ENCODE peak calls at places on chromosome 15, in ten cellular contexts. T, D, N, I, X, J, P, S, W and K are unnamed samples. For H3K4me1, the result is how much of the 10 kb centered on the place peaks cover.

GRCh38 chr15:25486051-25486450 is 47.2 kb upstream of the UBE3A start:
- DNase-seq in J (no peak), W (no peak), X (no peak), D (no peak), I (no peak), P (no peak), S (no peak), T (no peak), N (no peak), K (no peak)

GRCh38 chr15:48603123-48603500 is 42.4 kb downstream of the FBN1 start:
- DNase-seq in J (no peak), X (no peak), P (no peak), S (no peak), W (no peak), I (peak), D (no peak), N (no peak), T (no peak), K (no peak)

GRCh38 chr15:73870700-73871408 is 2.5 kb upstream of the TBC1D21 start:
- DNase-seq in P (no peak), S (peak), X (no peak), T (no peak), W (no peak), I (no peak), J (no peak), D (no peak), N (no peak), K (no peak)

GRCh38 chr15:41930221-41930866 is 36.5 kb upstream of the SPTBN5 start:
- DNase-seq in W (no peak), S (peak), P (no peak), N (no peak), I (no peak), J (no peak), D (no peak), T (peak), X (no peak), K (peak)

GRCh38 chr15:48458876-48459275 is 127.6 kb downstream of the DUT start:
- DNase-seq in J (no peak), P (no peak), W (no peak), I (no peak), T (no peak), X (no peak), D (no peak), N (no peak), S (no peak), K (no peak)

GRCh38 chr15:51368751-51369450 is 27.4 kb downstream of the GLDN start:
- DNase-seq in J (no peak), N (no peak), I (no peak), T (no peak), P (no peak), S (no peak), W (no peak), X (no peak), D (no peak), K (no peak)

GRCh38 chr15:31464216-31465082 is 137.8 kb downstream of the KLF13 start:
- DNase-seq in P (no peak), S (peak), I (no peak), J (no peak), T (peak), X (no peak), D (no peak), N (no peak), W (no peak), K (no peak)

GRCh38 chr15:81418891-81419290 is 44.9 kb upstream of the TMC3 start:
- DNase-seq in J (no peak), I (peak), X (no peak), S (no peak), D (no peak), P (no peak), T (no peak), N (no peak), W (no peak), K (peak)

GRCh38 chr15:45094358-45094730 is 19.6 kb downstream of the DUOX2 start:
- DNase-seq in J (peak), N (no peak), W (no peak), D (no peak), X (no peak), I (no peak), T (peak), S (no peak), P (no peak), K (no peak)

GRCh38 chr15:40333922-40334492 is 6.7 kb downstream of the CCDC9B start:
- DNase-seq in X (no peak), I (no peak), J (peak), N (no peak), T (peak), P (no peak), W (no peak), S (peak), D (no peak), K (peak)
- H3K4me1 ChIP-seq in X (half or more), I (under half), J (under half), N (under half), T (under half), P (under half), W (under half), S (under half), D (under half), K (half or more)

GRCh38 chr15:63446260-63446659 is 58.1 kb upstream of the USP3 start:
- DNase-seq in I (no peak), J (no peak), S (no peak), P (no peak), X (no peak), T (no peak), N (no peak), W (peak), D (no peak), K (no peak)

GRCh38 chr15:63449711-63450110 is 54.7 kb upstream of the USP3 start:
- DNase-seq in D (no peak), P (no peak), I (peak), N (no peak), X (no peak), J (no peak), T (no peak), S (no peak), W (no peak), K (no peak)

GRCh38 chr15:63447277-63447676 is 57.1 kb upstream of the USP3 start:
- DNase-seq in T (no peak), W (no peak), N (no peak), S (no peak), D (no peak), I (no peak), P (no peak), J (no peak), X (no peak), K (peak)

GRCh38 chr15:63450884-63451225 is 53.5 kb upstream of the USP3 start:
- DNase-seq in N (no peak), D (no peak), X (no peak), T (no peak), I (no peak), J (no peak), P (no peak), W (no peak), S (no peak), K (no peak)

DNA sequence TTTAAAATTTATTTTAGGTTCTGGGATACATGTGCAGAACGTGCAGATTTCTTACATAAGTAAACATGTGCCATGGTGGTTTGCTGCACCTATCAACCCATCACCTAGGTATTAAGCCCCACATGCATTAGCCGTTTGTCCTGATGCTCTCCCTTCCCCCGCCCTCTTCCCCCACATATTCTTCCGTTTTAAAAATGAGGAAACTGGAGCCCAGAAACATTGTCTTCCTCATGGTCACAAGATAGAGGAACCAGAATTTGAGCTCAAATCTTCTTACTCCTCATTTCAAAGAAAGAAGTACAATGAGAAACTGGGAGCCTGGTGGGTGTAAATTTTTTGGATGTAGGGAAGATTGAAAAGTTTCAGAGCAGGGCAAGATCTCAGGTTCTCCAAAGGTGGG is 56.1 kb upstream of the USP3 start:
- DNase-seq in P (no peak), T (no peak), D (no peak), X (no peak), S (no peak), I (no peak), W (no peak), N (no peak), J (no peak), K (no peak)
- H3K4me3 ChIP-seq in P (no peak), T (no peak), D (no peak), X (no peak), S (no peak), I (no peak), W (no peak), N (no peak), J (no peak), K (no peak)

GRCh38 chr15:69344238-69344637 is 45.5 kb downstream of the PAQR5 start:
- DNase-seq in I (no peak), N (no peak), S (no peak), P (no peak), W (no peak), X (no peak), T (no peak), J (no peak), D (no peak), K (no peak)

GRCh38 chr15:69342460-69343076 is 43.9 kb downstream of the PAQR5 start:
- DNase-seq in J (no peak), I (peak), P (no peak), X (no peak), T (no peak), D (no peak), S (no peak), N (no peak), W (no peak), K (no peak)

GRCh38 chr15:69343133-69343532 is 44.4 kb downstream of the PAQR5 start:
- DNase-seq in T (no peak), X (no peak), J (no peak), N (no peak), I (no peak), P (no peak), S (no peak), D (no peak), W (no peak), K (no peak)

GRCh38 chr15:69341356-69341755 is 42.6 kb downstream of the PAQR5 start:
- DNase-seq in P (no peak), N (no peak), D (no peak), I (no peak), T (no peak), S (no peak), J (no peak), W (no peak), X (no peak), K (no peak)

GRCh38 chr15:69346112-69346511 is 47.4 kb downstream of the PAQR5 start:
- DNase-seq in W (no peak), N (no peak), P (no peak), S (no peak), X (no peak), J (no peak), I (no peak), D (no peak), T (no peak), K (no peak)
- H3K27ac ChIP-seq in W (no peak), N (no peak), P (no peak), S (no peak), X (no peak), J (no peak), I (no peak), D (no peak), T (no peak), K (no peak)

GRCh38 chr15:40046721-40047412 is 7.9 kb upstream of the SRP14 start:
- DNase-seq in P (peak), J (peak), I (no peak), W (no peak), T (no peak), S (peak), N (no peak), X (no peak), D (no peak), K (no peak)

GRCh38 chr15:40047413-40048154 is 8.6 kb upstream of the SRP14 start:
- DNase-seq in W (no peak), D (peak), S (peak), X (no peak), J (peak), N (no peak), P (peak), T (peak), I (no peak), K (peak)

GRCh38 chr15:40048155-40048792 is 9.3 kb upstream of the SRP14 start:
- DNase-seq in T (no peak), N (no peak), J (peak), P (peak), I (no peak), W (no peak), S (peak), D (no peak), X (no peak), K (peak)

GRCh38 chr15:40050788-40051615 is 12.0 kb upstream of the SRP14 start:
- DNase-seq in P (peak), D (no peak), W (no peak), S (peak), N (peak), T (no peak), I (peak), J (peak), X (no peak), K (peak)

DNA sequence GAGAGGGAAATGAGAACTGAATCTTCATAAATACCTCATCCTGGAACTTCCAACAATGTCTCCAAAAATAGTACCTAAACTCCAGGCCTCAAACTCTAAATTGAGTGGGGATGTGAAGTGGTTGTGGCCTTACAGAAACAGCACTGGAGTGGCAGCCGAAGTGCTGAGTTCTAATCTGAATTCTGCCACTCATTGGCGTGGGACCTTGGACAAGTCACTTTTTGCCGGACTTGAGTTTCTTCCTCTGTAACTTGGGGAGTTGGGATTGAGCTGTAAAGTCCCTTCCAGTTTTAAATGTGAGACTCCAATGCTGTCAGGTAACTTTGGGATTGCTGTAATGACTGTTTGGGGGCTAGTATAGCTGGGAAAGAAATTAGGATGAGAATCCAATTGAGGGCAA is 10.1 kb upstream of the SRP14 start:
- DNase-seq in T (no peak), I (no peak), W (no peak), P (no peak), S (peak), D (no peak), J (no peak), N (no peak), X (no peak), K (no peak)
- H3K4me1 ChIP-seq in T (under half), I (under half), W (half or more), P (under half), S (under half), D (under half), J (under half), N (under half), X (half or more), K (half or more)